ENCODE peak calls at places on chromosomes 12 and 14, in six cellular contexts. K, M, R, L, X and T are unnamed samples.

GRCh38 chr14:90302529-90303303 is 29.0 kb downstream of the NRDE2 start:
- DNase-seq in K (no peak), M (no peak), R (no peak), L (no peak), X (no peak), T (no peak)

GRCh38 chr12:2652401-2653081 is 142.2 kb upstream of the FKBP4 start:
- DNase-seq in K (no peak), M (no peak), R (no peak), L (no peak), X (no peak), T (no peak)

GRCh38 chr12:47078733-47079364 is 572 bp upstream of the PCED1B start:
- DNase-seq in K (peak; percentile 33), M (peak; percentile 47), R (no peak), L (no peak), X (peak; percentile 46), T (peak; percentile 49)

GRCh38 chr12:48765753-48766162 is 23.1 kb downstream of the ADCY6 start:
- DNase-seq in K (no peak), M (no peak), R (no peak), L (peak; percentile 38), X (no peak), T (peak; percentile 33)

GRCh38 chr14:68148763-68149162 is 329.2 kb downstream of the RAD51B start:
- DNase-seq in K (no peak), M (no peak), R (no peak), L (no peak), X (no peak), T (no peak)

GRCh38 chr12:99736760-99737159 is 89.2 kb downstream of the GARIN6 start:
- DNase-seq in K (no peak), M (peak; percentile 48), R (no peak), L (no peak), X (no peak), T (no peak)

GRCh38 chr14:96797943-96798349 is 764 bp downstream of the VRK1 start:
- DNase-seq in K (no peak), M (no peak), R (no peak), L (no peak), X (no peak), T (no peak)

GRCh38 chr12:65259501-65259900 is 19.0 kb upstream of the MSRB3 start:
- DNase-seq in K (no peak), M (no peak), R (no peak), L (no peak), X (no peak), T (no peak)

GRCh38 chr12:103441437-103442186 is 54.2 kb downstream of the C12orf42 start:
- DNase-seq in K (no peak), M (no peak), R (peak; percentile 39), L (no peak), X (no peak), T (no peak)

GRCh38 chr12:6960291-6961277 is 9.4 kb downstream of the PTPN6 start:
- DNase-seq in K (peak; percentile 16), M (no peak), R (peak; percentile 40), L (peak; percentile 29), X (peak; percentile 60), T (peak; percentile 32)

DNA sequence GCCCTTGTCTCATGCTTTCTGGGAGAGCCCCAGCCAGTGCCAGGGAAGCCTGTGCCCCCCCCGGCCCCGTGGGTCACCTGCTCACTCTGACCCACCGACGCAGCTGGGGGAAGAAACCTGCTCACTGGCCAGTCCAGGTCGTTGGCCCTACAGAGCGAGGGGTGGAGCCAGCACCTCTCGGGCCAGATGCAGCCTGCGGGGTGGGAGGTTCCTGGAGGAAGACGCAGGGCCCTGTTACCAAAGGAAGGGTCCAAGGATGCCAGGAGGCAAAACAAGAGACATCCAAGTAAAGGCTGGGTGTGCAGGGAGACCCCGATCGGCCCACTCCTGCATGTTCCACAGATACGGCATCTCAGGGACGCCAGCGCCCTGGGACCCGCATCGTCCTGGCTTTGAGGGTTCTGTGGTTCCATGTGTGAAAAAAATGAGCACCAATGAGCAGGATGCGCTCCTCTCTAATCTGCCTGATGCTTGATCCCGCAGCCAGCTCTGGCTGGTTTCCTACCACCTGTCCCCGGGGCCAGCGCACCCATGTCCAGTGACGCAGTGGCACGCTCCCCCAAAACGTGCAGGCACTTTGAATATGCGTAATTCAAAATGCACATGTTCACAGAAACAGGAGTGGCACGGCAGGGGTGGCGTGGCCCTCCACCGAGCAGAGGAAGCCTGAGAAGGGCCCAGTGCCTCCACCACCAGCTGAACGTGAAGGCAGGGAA is 66.0 kb upstream of the GALNT9 start:
- DNase-seq in K (no peak), M (no peak), R (no peak), L (no peak), X (peak; percentile 10), T (no peak)
- TF ChIP-seq CTCF in K (no peak), M (no peak), R (no peak), L (no peak), X (no peak), T (no peak)

DNA sequence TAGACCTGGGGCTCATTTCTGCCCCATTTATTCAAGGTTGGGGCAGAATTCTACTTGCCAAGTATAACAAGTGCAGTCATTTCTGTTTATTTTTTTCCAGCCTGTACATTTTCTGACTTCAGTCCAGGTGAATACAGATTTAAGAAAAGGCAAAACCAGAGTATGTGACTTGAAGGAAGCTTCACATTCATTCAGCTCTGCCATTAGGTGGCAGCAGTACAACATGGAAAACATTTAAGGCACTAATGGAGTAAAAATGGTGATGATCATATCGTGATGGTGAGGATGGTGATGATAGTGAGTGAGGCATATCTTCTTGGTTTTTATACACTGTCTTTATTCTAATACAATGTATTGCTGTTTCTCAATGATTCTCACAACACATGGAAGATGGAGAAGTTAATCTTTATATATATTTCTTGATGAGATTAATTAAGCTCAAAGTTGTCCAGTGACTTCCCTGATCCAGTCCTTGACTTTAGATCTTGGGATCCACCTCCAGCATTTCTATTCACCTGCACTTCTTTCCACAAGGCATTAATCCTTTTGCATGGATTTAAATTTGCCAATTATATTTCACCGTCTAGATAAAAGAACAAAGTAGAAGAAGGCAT is 176.7 kb upstream of the SEL1L start:
- DNase-seq in K (no peak), M (peak; percentile 55), R (no peak), L (no peak), X (peak; percentile 35), T (peak; percentile 6)
- TF ChIP-seq CTCF in K (peak; percentile 41), M (peak; percentile 74), R (no peak), L (peak; percentile 20), X (peak; percentile 69), T (peak; percentile 27)

DNA sequence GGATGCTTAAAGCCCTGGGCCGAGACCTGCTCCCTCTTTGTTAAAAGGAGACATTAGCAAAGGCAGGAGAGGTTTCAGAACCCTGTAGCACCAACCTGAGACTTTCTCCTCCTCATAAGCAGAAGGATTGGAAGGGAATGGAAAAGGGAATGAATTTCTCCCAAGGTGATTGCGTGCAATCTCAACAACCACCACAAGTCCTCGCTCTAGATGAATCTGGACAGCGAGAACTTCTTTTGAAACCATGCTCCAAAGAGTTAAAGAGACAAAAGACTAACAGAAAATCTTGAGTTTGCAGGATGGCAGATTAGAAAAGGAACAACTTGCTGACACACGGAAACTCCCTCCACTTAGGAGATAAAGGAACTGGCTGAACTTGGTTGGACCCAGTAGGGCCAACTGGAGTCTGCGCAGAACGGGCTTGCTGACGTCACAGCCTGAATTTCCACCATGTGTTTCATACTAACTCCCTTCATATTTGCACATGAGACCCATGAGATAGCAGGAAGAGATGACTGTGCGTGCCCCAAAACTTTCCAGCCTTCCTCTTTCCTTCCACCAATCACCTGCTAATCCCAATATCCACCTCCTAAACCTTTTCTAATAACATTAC is 137.0 kb downstream of the PTPN11 start:
- DNase-seq in K (no peak), M (peak; percentile 22), R (no peak), L (no peak), X (no peak), T (no peak)
- TF ChIP-seq CTCF in K (no peak), M (peak; percentile 46), R (no peak), L (no peak), X (no peak), T (no peak)

GRCh38 chr14:77116194-77116817 is 18.2 kb downstream of the CIPC start:
- DNase-seq in K (no peak), M (no peak), R (no peak), L (no peak), X (no peak), T (no peak)

GRCh38 chr14:77114609-77115008 is 16.6 kb downstream of the CIPC start:
- DNase-seq in K (no peak), M (no peak), R (no peak), L (no peak), X (no peak), T (no peak)

GRCh38 chr14:77111021-77111420 is 13.0 kb downstream of the CIPC start:
- DNase-seq in K (peak; percentile 20), M (no peak), R (no peak), L (no peak), X (no peak), T (no peak)

GRCh38 chr14:77110286-77110685 is 12.2 kb downstream of the CIPC start:
- DNase-seq in K (no peak), M (no peak), R (no peak), L (no peak), X (no peak), T (no peak)

DNA sequence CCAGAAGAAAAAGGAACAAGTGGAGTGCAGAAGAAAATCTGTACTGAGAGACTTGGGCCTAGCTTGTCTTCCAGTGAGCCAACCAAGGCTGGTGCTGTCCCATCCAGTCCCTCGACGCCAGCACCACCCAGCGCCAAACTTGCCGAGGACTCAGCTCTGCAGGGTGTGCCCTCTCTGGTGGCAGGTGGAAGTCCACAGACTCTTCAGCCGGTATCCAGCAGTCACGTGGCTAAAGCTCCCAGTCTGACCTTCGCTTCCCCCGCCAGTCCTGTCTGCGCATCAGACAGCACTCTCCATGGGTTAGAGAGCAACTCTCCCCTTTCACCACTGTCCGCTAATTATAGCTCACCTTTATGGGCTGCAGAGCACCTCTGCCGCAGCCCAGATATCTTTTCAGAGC is 15.6 kb downstream of the CIPC start:
- DNase-seq in K (no peak), M (no peak), R (no peak), L (no peak), X (peak; percentile 38), T (no peak)
- TF ChIP-seq CTCF in K (no peak), M (no peak), R (no peak), L (no peak), X (no peak), T (no peak)

GRCh38 chr14:105168496-105168978 is at the start of gene JAG2:
- DNase-seq in K (peak; percentile 19), M (peak; percentile 61), R (peak; percentile 30), L (peak; percentile 12), X (no peak), T (no peak)

GRCh38 chr14:105167303-105168092 is 1.1 kb downstream of the JAG2 start:
- DNase-seq in K (no peak), M (peak; percentile 50), R (no peak), L (no peak), X (no peak), T (no peak)

GRCh38 chr14:105169776-105170655 is 1.4 kb upstream of the JAG2 start:
- DNase-seq in K (no peak), M (no peak), R (no peak), L (no peak), X (no peak), T (no peak)

GRCh38 chr14:105168093-105168420 is 519 bp downstream of the JAG2 start:
- DNase-seq in K (no peak), M (no peak), R (no peak), L (no peak), X (no peak), T (no peak)

DNA sequence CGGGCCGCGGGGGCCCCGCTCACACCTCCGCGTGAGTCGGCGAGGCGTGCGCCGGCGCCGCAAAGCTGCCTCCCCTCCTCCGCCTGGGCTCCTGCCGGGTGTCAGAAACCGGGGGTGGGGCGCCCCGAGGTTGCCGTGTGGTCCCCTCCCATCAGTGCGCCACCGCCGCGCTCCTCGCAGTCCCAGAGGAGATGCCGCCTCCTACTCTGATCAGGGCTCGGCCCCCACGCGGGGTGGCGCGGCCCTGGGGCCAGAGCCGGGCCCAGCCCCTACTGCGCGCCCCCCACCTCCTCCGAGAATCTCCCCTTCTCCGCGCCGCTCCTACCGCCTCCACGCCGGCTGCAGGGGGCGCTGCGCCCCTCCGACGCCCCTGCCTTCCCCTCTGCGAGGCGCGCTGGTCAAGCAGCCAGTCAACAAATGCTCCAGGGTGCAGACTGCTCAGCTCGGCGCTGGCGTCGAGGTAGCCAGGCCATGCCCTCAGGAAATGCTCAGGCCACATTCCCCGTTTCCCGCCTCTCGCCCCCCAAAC is 467 bp upstream of the JAG2 start:
- DNase-seq in K (no peak), M (no peak), R (no peak), L (no peak), X (no peak), T (no peak)
- TF ChIP-seq CTCF in K (no peak), M (peak; percentile 51), R (no peak), L (peak; percentile 60), X (peak; percentile 20), T (no peak)